ENCODE peak calls at places on chromosomes 4 and X, in ten cellular contexts. P is fibroblast of mammary gland, Y is NCI-H1092, G is AG08396, B is HT1080, F is globus pallidus, Z is fibroblast of the conjunctiva, M is dermis blood vessel endothelial cell, T is nephron progenitor cell, N is cortex of kidney. L is an unnamed sample.

GRCh38 chr4:6641164-6641970 is 882 bp downstream of the MRFAP1 start:
- DNase-seq in B (peak; percentile 28), F (no peak), M (peak; percentile 69), P (peak; percentile 51), Y (no peak), Z (no peak), N (no peak), G (peak; percentile 75), T (peak; percentile 55), L (peak; percentile 42)

GRCh38 chr4:43882470-43882869 is 566.1 kb downstream of the KCTD8 start:
- DNase-seq in Y (no peak), M (no peak), P (no peak), Z (no peak), G (no peak), B (no peak), F (no peak), N (no peak), T (no peak), L (no peak)

GRCh38 chr4:22454955-22455354 is 60.9 kb downstream of the ADGRA3 start:
- DNase-seq in P (no peak), B (no peak), G (no peak), M (no peak), T (no peak), F (no peak), N (no peak), Y (no peak), Z (no peak), L (peak; percentile 25)

GRCh38 chr4:147477439-147477838 is 3.5 kb upstream of the EDNRA start:
- DNase-seq in T (no peak), Y (no peak), N (no peak), Z (no peak), P (no peak), F (no peak), G (no peak), B (no peak), M (no peak), L (no peak)

GRCh38 chrX:110394653-110395052 is 36.0 kb downstream of the RTL9 start:
- DNase-seq in P (peak; percentile 75), N (no peak), M (no peak), Y (no peak), F (no peak), G (no peak), Z (no peak), T (no peak), B (peak; percentile 92), L (peak; percentile 86)

GRCh38 chr4:39036172-39036571 is 4.0 kb upstream of the TMEM156 start:
- DNase-seq in N (no peak), F (no peak), P (peak; percentile 27), B (peak; percentile 78), Z (no peak), G (no peak), T (no peak), Y (no peak), M (peak; percentile 75), L (peak; percentile 63)

GRCh38 chr4:40998680-40999358 is 215.5 kb downstream of the APBB2 start:
- DNase-seq in M (peak; percentile 90), G (no peak), Y (no peak), F (no peak), N (no peak), Z (peak; percentile 55), B (peak; percentile 89), T (no peak), P (peak; percentile 40), L (peak; percentile 20)

GRCh38 chr4:125313497-125313896 is 1.3 kb upstream of the FAT4 start:
- DNase-seq in T (peak; percentile 44), G (peak; percentile 56), Y (peak; percentile 66), M (peak; percentile 94), P (peak; percentile 93), Z (peak; percentile 90), F (peak; percentile 85), N (no peak), B (peak; percentile 86), L (peak; percentile 94)

GRCh38 chr4:138405934-138406567 is 163.9 kb upstream of the SLC7A11 start:
- DNase-seq in M (no peak), P (peak; percentile 75), F (no peak), N (no peak), Z (no peak), Y (no peak), G (peak; percentile 13), T (no peak), B (peak; percentile 42), L (peak; percentile 72)

GRCh38 chr4:95850161-95850560 is 10.3 kb downstream of the PDHA2 start:
- DNase-seq in T (no peak), Y (no peak), G (no peak), B (no peak), F (peak; percentile 73), P (no peak), M (no peak), Z (no peak), N (no peak), L (no peak)

GRCh38 chrX:57900961-57901360 is 9.3 kb downstream of the ZXDA start:
- DNase-seq in T (no peak), B (no peak), N (no peak), G (no peak), P (peak; percentile 21), Z (no peak), M (peak; percentile 89), F (no peak), Y (no peak), L (peak; percentile 21)

GRCh38 chr4:125390126-125390525 is 75.4 kb downstream of the FAT4 start:
- DNase-seq in Z (peak; percentile 43), F (no peak), P (peak; percentile 93), T (no peak), Y (no peak), N (no peak), G (peak; percentile 27), M (peak; percentile 88), B (peak; percentile 69), L (peak; percentile 85)

GRCh38 chr4:72592076-72592475 is 23.1 kb upstream of the ADAMTS3 start:
- DNase-seq in M (no peak), N (no peak), B (no peak), G (no peak), P (no peak), F (no peak), Y (no peak), T (no peak), Z (no peak), L (no peak)

GRCh38 chrX:150454508-150455219 is 91.5 kb downstream of the MAMLD1 start:
- DNase-seq in N (no peak), Y (no peak), G (no peak), F (no peak), Z (no peak), B (no peak), M (no peak), P (no peak), T (no peak), L (no peak)

GRCh38 chr4:113636438-113636818 is 125.1 kb downstream of the CAMK2D start:
- DNase-seq in F (no peak), M (no peak), B (peak; percentile 6), Z (no peak), Y (no peak), T (no peak), N (no peak), P (no peak), G (no peak), L (no peak)

GRCh38 chr4:105978684-105979296 is 83.5 kb downstream of the NPNT start:
- DNase-seq in Y (no peak), M (peak; percentile 77), P (peak; percentile 94), N (no peak), Z (peak; percentile 10), B (peak; percentile 73), G (no peak), F (no peak), T (peak; percentile 16), L (no peak)

GRCh38 chr4:20085156-20085555 is 166.5 kb upstream of the SLIT2 start:
- DNase-seq in M (no peak), N (no peak), Y (no peak), Z (no peak), F (no peak), P (no peak), T (no peak), G (no peak), B (no peak), L (no peak)

GRCh38 chr4:40228497-40229365 is 31.9 kb downstream of the RHOH start:
- DNase-seq in N (no peak), G (peak; percentile 21), Z (no peak), Y (no peak), F (no peak), B (no peak), T (no peak), P (peak; percentile 18), M (peak; percentile 25), L (no peak)

GRCh38 chr4:7901274-7901845 is 38.3 kb downstream of the AFAP1 start:
- DNase-seq in P (no peak), Z (no peak), G (no peak), T (no peak), N (no peak), B (no peak), M (no peak), Y (no peak), F (no peak), L (no peak)

GRCh38 chr4:113445286-113445685 is 316.3 kb downstream of the CAMK2D start:
- DNase-seq in F (no peak), P (peak; percentile 100), Y (no peak), M (peak; percentile 58), N (no peak), B (peak; percentile 78), T (no peak), Z (peak; percentile 99), G (peak; percentile 41), L (peak; percentile 94)

GRCh38 chr4:74108457-74109115 is 9.6 kb upstream of the CXCL2 start:
- DNase-seq in G (no peak), B (no peak), T (no peak), Y (no peak), N (no peak), P (no peak), M (peak; percentile 65), F (no peak), Z (no peak), L (no peak)

GRCh38 chrX:41031256-41031967 is 53.8 kb upstream of the USP9X start:
- DNase-seq in G (no peak), T (no peak), N (no peak), B (no peak), Z (no peak), Y (no peak), M (no peak), F (no peak), P (no peak), L (no peak)

GRCh38 chrX:2609431-2610238 is 81.5 kb upstream of the CD99 start:
- DNase-seq in B (peak; percentile 18), T (no peak), N (no peak), Y (no peak), G (no peak), P (peak; percentile 24), Z (no peak), M (peak; percentile 47), F (no peak), L (peak; percentile 17)

GRCh38 chr4:10164877-10165283 is 48.3 kb upstream of the WDR1 start:
- DNase-seq in G (peak; percentile 62), B (peak; percentile 60), P (peak; percentile 52), N (no peak), F (peak; percentile 47), Z (peak; percentile 22), Y (no peak), T (peak; percentile 60), M (peak; percentile 77), L (peak; percentile 42)

L was measured in IMR-90.